ENCODE peak calls at places on chromosomes 2 and 18, in seven cellular contexts. E, A, W, V, S, I and C are unnamed samples.

GRCh38 chr2:44087037-44087713 is 81.5 kb upstream of the PPM1B start:
- DNase-seq in E (peak; percentile 76), A (peak; percentile 86), W (peak; percentile 71), V (peak; percentile 84), S (peak; percentile 58), I (peak; percentile 66), C (peak; percentile 90)

GRCh38 chr2:140128909-140129308 is 1348.7 kb upstream of the NXPH2 start:
- DNase-seq in E (no peak), A (no peak), W (no peak), V (no peak), S (no peak), I (no peak), C (no peak)

GRCh38 chr2:62660087-62660486 is 45.4 kb upstream of the EHBP1 start:
- DNase-seq in E (no peak), A (no peak), W (no peak), V (no peak), S (no peak), I (no peak), C (no peak)

GRCh38 chr2:238848566-238848940 is 668 bp downstream of the TWIST2 start:
- DNase-seq in E (no peak), A (no peak), W (no peak), V (no peak), S (no peak), I (no peak), C (no peak)

GRCh38 chr18:63262369-63263335 is 56.9 kb downstream of the BCL2 start:
- DNase-seq in E (no peak), A (no peak), W (no peak), V (no peak), S (no peak), I (no peak), C (no peak)

GRCh38 chr2:128549094-128549493 is 230.4 kb upstream of the HS6ST1 start:
- DNase-seq in E (no peak), A (no peak), W (no peak), V (no peak), S (no peak), I (no peak), C (no peak)

GRCh38 chr18:58639751-58640427 is 11.0 kb upstream of the ALPK2 start:
- DNase-seq in E (no peak), A (no peak), W (no peak), V (no peak), S (no peak), I (no peak), C (no peak)

GRCh38 chr2:236168110-236169067 is at the start of gene GBX2:
- DNase-seq in E (peak; percentile 77), A (no peak), W (no peak), V (no peak), S (peak; percentile 69), I (no peak), C (no peak)

GRCh38 chr2:197122821-197123220 is 187.8 kb downstream of the ANKRD44 start:
- DNase-seq in E (no peak), A (no peak), W (no peak), V (no peak), S (no peak), I (no peak), C (no peak)

GRCh38 chr2:236825989-236826510 is 256.4 kb downstream of the ACKR3 start:
- DNase-seq in E (no peak), A (no peak), W (no peak), V (no peak), S (no peak), I (no peak), C (no peak)

GRCh38 chr2:213227458-213227857 is 56.8 kb upstream of the SPAG16 start:
- DNase-seq in E (no peak), A (no peak), W (no peak), V (no peak), S (no peak), I (no peak), C (no peak)

GRCh38 chr18:2846241-2846637 is 567 bp upstream of the EMILIN2 start:
- DNase-seq in E (no peak), A (no peak), W (no peak), V (no peak), S (no peak), I (no peak), C (peak; percentile 52)

GRCh38 chr2:240319855-240320560 is 115.5 kb upstream of the GPC1 start:
- DNase-seq in E (no peak), A (no peak), W (no peak), V (no peak), S (no peak), I (no peak), C (no peak)

GRCh38 chr2:55482186-55482945 is 37.2 kb upstream of the CFAP36 start:
- DNase-seq in E (peak; percentile 59), A (no peak), W (no peak), V (no peak), S (peak; percentile 38), I (no peak), C (no peak)

GRCh38 chr18:67862069-67862468 is 345.5 kb upstream of the DSEL start:
- DNase-seq in E (no peak), A (no peak), W (no peak), V (no peak), S (no peak), I (no peak), C (no peak)

GRCh38 chr18:60082790-60083189 is 183.0 kb downstream of the PMAIP1 start:
- DNase-seq in E (no peak), A (no peak), W (no peak), V (no peak), S (no peak), I (no peak), C (no peak)

GRCh38 chr2:28429636-28430376 is 37.1 kb downstream of the FOSL2 start:
- DNase-seq in E (no peak), A (no peak), W (no peak), V (no peak), S (no peak), I (no peak), C (no peak)

GRCh38 chr2:101689120-101689827 is 8.2 kb upstream of the MAP4K4 start:
- DNase-seq in E (no peak), A (no peak), W (no peak), V (no peak), S (no peak), I (no peak), C (no peak)

GRCh38 chr18:9209230-9209629 is 72.6 kb downstream of the ANKRD12 start:
- DNase-seq in E (no peak), A (no peak), W (peak; percentile 31), V (no peak), S (no peak), I (no peak), C (no peak)

GRCh38 chr2:45869165-45869501 is 217.7 kb downstream of the PRKCE start:
- DNase-seq in E (no peak), A (no peak), W (no peak), V (no peak), S (no peak), I (no peak), C (no peak)

GRCh38 chr18:9711361-9712129 is 3.4 kb downstream of the RAB31 start:
- DNase-seq in E (no peak), A (peak; percentile 30), W (peak; percentile 75), V (no peak), S (no peak), I (no peak), C (peak; percentile 64)

GRCh38 chr2:100422320-100422719 is 4.9 kb upstream of the CHST10 start:
- DNase-seq in E (peak; percentile 12), A (no peak), W (no peak), V (no peak), S (peak; percentile 17), I (no peak), C (no peak)

GRCh38 chr2:54680397-54681032 is 42.9 kb upstream of the EML6 start:
- DNase-seq in E (no peak), A (peak; percentile 52), W (no peak), V (no peak), S (peak; percentile 19), I (no peak), C (no peak)

GRCh38 chr2:126864861-126865260 is 33.8 kb upstream of the TEX51 start:
- DNase-seq in E (no peak), A (no peak), W (no peak), V (no peak), S (no peak), I (no peak), C (no peak)

GRCh38 chr2:191696001-191696400 is 18.1 kb downstream of the NABP1 start:
- DNase-seq in E (no peak), A (no peak), W (no peak), V (peak; percentile 31), S (no peak), I (no peak), C (no peak)

GRCh38 chr2:231522418-231523180 is 7.6 kb downstream of the NMUR1 start:
- DNase-seq in E (no peak), A (no peak), W (no peak), V (no peak), S (no peak), I (no peak), C (no peak)

GRCh38 chr2:170739048-170739447 is 23.9 kb downstream of the SP5 start:
- DNase-seq in E (no peak), A (no peak), W (no peak), V (no peak), S (no peak), I (no peak), C (no peak)

GRCh38 chr18:35581555-35582309 is at the start of gene GALNT1:
- DNase-seq in E (peak; percentile 64), A (peak; percentile 33), W (peak; percentile 23), V (peak; percentile 37), S (no peak), I (peak; percentile 17), C (peak; percentile 54)

GRCh38 chr2:33497177-33497787 is 20.8 kb downstream of the RASGRP3 start:
- DNase-seq in E (no peak), A (no peak), W (peak; percentile 84), V (no peak), S (no peak), I (peak; percentile 42), C (no peak)

GRCh38 chr18:59460060-59460395 is 101.0 kb upstream of the LMAN1 start:
- DNase-seq in E (no peak), A (no peak), W (no peak), V (no peak), S (no peak), I (no peak), C (no peak)

GRCh38 chr2:239190921-239191885 is 209.6 kb downstream of the HDAC4 start:
- DNase-seq in E (no peak), A (no peak), W (no peak), V (peak; percentile 11), S (no peak), I (no peak), C (no peak)

GRCh38 chr2:47002480-47003381 is 87.1 kb upstream of the MCFD2 start:
- DNase-seq in E (peak; percentile 36), A (no peak), W (no peak), V (peak; percentile 60), S (peak; percentile 31), I (no peak), C (no peak)

GRCh38 chr2:21067863-21068537 is 24.1 kb upstream of the APOB start:
- DNase-seq in E (no peak), A (no peak), W (no peak), V (no peak), S (no peak), I (no peak), C (no peak)

GRCh38 chr2:31213063-31213882 is 4.0 kb downstream of the CAPN14 start:
- DNase-seq in E (no peak), A (no peak), W (no peak), V (no peak), S (no peak), I (no peak), C (no peak)

GRCh38 chr2:8893978-8894820 is 56.8 kb upstream of the KIDINS220 start:
- DNase-seq in E (peak; percentile 11), A (no peak), W (no peak), V (no peak), S (no peak), I (no peak), C (no peak)